ENCODE peak calls at places on chromosome 15, in six cellular contexts. X is HepG2, T is endothelial cell of umbilical vein, B is K562, A is A549, N is GM12878. J is an unnamed sample.

GRCh38 chr15:55802600-55803376 is 59.8 kb upstream of the PRTG start:
- DNase-seq in T (no peak), B (no peak), A (no peak), N (no peak), X (no peak), J (no peak)

GRCh38 chr15:71313806-71314205 is 198.5 kb downstream of the THSD4 start:
- DNase-seq in B (no peak), T (no peak), N (no peak), X (no peak), A (no peak), J (no peak)

GRCh38 chr15:29074045-29074444 is 188.3 kb downstream of the APBA2 start:
- DNase-seq in A (no peak), T (peak), B (no peak), N (no peak), X (no peak), J (no peak)

GRCh38 chr15:98649621-98649995 is 1.3 kb downstream of the IGF1R start:
- DNase-seq in N (no peak), X (no peak), T (peak), B (peak), A (no peak), J (peak)

GRCh38 chr15:22786868-22787698 is 639 bp downstream of the NIPA1 start:
- DNase-seq in B (peak), N (no peak), A (peak), T (peak), X (peak), J (peak)

GRCh38 chr15:26972636-26973035 is 1.7 kb downstream of the GABRG3 start:
- DNase-seq in T (no peak), B (no peak), N (no peak), A (no peak), X (no peak), J (no peak)

GRCh38 chr15:98953950-98954349 is 53.6 kb downstream of the PGPEP1L start:
- DNase-seq in T (no peak), X (no peak), A (no peak), N (no peak), B (no peak), J (no peak)

GRCh38 chr15:40929730-40930429 is 740 bp downstream of the DLL4 start:
- DNase-seq in A (peak), N (no peak), B (peak), X (no peak), T (peak), J (peak)

GRCh38 chr15:24761704-24762302 is 86.2 kb downstream of the NPAP1 start:
- DNase-seq in T (peak), A (no peak), X (no peak), B (no peak), N (no peak), J (peak)

GRCh38 chr15:56804908-56805307 is 71.6 kb upstream of the ZNF280D start:
- DNase-seq in X (no peak), B (no peak), A (no peak), N (no peak), T (no peak), J (no peak)

GRCh38 chr15:78968539-78969271 is 23.9 kb upstream of the CTSH start:
- DNase-seq in A (no peak), T (no peak), X (no peak), B (no peak), N (no peak), J (no peak)

DNA sequence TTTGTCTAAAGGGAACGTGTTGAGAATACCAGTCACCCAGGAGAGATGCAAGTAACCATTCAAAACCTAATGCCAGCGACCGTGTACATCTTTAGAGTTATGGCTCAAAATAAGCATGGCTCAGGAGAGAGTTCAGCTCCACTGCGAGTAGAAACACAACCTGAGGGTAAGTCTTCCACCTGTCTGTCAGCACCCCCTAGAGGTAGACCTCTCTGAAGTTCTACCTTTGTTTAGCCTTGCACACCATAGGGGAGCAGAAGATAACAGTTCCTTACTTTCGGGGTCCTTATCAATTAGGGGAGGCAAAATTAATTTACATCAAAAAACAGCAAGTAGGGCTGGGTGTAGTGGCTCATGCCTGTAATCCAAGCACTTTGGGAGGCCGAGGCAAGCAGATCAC is 124.4 kb downstream of the HCN4 start:
- DNase-seq in A (peak), B (peak), T (no peak), X (peak), N (no peak), J (peak)
- TF ChIP-seq MYC in A (no peak), B (no peak), T (no peak), X (no peak), N (no peak), J (no peak)

GRCh38 chr15:42595641-42596240 is 20.3 kb downstream of the STARD9 start:
- DNase-seq in A (no peak), T (no peak), B (no peak), N (no peak), X (no peak), J (no peak)

GRCh38 chr15:42593143-42593542 is 17.7 kb downstream of the STARD9 start:
- DNase-seq in X (no peak), T (no peak), A (no peak), B (no peak), N (no peak), J (no peak)

GRCh38 chr15:42590619-42591237 is 15.3 kb downstream of the STARD9 start:
- DNase-seq in A (no peak), X (peak), B (no peak), N (no peak), T (no peak), J (no peak)

GRCh38 chr15:42591238-42591936 is 16.0 kb downstream of the STARD9 start:
- DNase-seq in N (no peak), A (peak), T (peak), X (peak), B (peak), J (peak)
- TF ChIP-seq CTCF in N (peak), A (no peak), T (no peak), X (peak), B (peak), J (peak)

DNA sequence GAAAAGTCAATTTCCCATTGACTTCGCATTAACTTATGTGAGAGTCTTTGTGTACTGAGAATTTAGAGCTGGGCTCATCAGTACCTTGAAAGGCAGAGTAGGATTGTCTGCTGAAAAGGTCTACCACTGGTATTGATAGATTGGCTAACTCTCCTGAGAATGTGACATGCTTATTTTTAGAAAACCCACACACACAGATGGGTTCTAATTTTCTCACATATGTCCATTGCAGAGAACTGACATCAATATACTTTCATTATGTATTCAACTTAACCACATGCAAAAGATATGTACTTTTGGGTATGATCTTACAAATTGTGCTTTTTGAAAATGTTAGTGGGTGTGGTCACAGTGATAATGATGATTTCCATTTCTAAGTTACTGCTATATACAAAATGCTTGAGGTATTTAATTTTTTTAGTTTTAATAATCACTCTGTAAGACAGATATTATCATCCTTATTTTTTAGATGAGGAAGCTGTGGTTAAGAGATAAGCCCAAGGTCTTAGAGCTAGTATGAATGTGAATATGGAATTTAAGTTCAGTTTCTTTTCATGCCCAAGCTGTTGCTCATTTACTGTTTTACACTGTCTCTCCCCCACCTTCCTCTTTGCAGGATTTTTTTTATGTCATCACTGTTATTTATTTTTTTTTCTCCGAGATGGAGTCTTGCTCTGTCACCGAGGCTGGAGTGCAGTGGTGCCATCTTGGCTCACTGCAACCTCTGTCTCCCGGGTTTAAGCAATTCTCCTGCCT is 22.3 kb downstream of the MAP2K5 start:
- DNase-seq in X (no peak), A (no peak), B (no peak), N (peak), T (no peak), J (peak)
- TF ChIP-seq MYC in X (no peak), A (no peak), B (no peak), N (no peak), T (no peak), J (no peak)

GRCh38 chr15:92928351-92928750 is 28.2 kb downstream of the CHD2 start:
- DNase-seq in B (no peak), T (no peak), A (no peak), N (no peak), X (no peak), J (no peak)
- TF ChIP-seq CTCF in B (no peak), T (no peak), A (no peak), N (no peak), X (no peak), J (no peak)